ENCODE peak calls at places on chromosome 22, in nine cellular contexts. U is AG09309, A is brain microvascular endothelial cell, B is fibroblast of the aortic adventitia, N is A549, T is IMR-90, O is AG10803, W is thoracic aorta, D is GM23338. H is an unnamed sample.

GRCh38 chr22:29503811-29504372 is 23.9 kb downstream of the NEFH start:
- DNase-seq in O (peak), U (peak), B (peak), N (peak), D (no peak), W (no peak), A (peak), T (peak), H (peak)

GRCh38 chr22:22955276-22955798 is 67.7 kb downstream of the IGLL5 start:
- DNase-seq in N (no peak), O (no peak), U (no peak), B (no peak), A (no peak), T (no peak), W (no peak), D (no peak), H (no peak)

GRCh38 chr22:19527321-19527721 is 3.1 kb upstream of the CLDN5 start:
- DNase-seq in B (no peak), T (no peak), U (no peak), W (no peak), D (no peak), N (no peak), A (no peak), O (no peak), H (no peak)

GRCh38 chr22:46604306-46604690 is 15.9 kb upstream of the GRAMD4 start:
- DNase-seq in W (no peak), D (no peak), U (no peak), N (no peak), A (peak), T (peak), O (peak), B (no peak), H (no peak)

GRCh38 chr22:47325249-47325648 is 562.8 kb downstream of the TBC1D22A start:
- DNase-seq in W (no peak), O (no peak), B (no peak), D (no peak), U (no peak), T (no peak), N (no peak), A (no peak), H (no peak)

GRCh38 chr22:47166446-47167016 is 404.1 kb downstream of the TBC1D22A start:
- DNase-seq in W (no peak), T (no peak), A (no peak), O (no peak), U (no peak), B (no peak), D (no peak), N (no peak), H (no peak)

GRCh38 chr22:11628651-11629511 is 3899.1 kb upstream of the OR11H1 start:
- DNase-seq in T (no peak), D (no peak), W (no peak), B (no peak), O (no peak), U (no peak), A (no peak), N (no peak), H (no peak)

GRCh38 chr22:46539169-46539568 is 1.7 kb upstream of the CELSR1 start:
- DNase-seq in B (no peak), O (no peak), A (no peak), W (no peak), T (no peak), N (no peak), U (no peak), D (no peak), H (no peak)

GRCh38 chr22:50341977-50342650 is 1.0 kb upstream of the PPP6R2 start:
- DNase-seq in A (peak), W (peak), T (peak), B (peak), D (peak), N (peak), O (peak), U (no peak), H (peak)

GRCh38 chr22:50325444-50326224 is 1.2 kb downstream of the DENND6B start:
- DNase-seq in N (no peak), U (no peak), D (no peak), A (no peak), W (no peak), T (no peak), B (no peak), O (no peak), H (no peak)

GRCh38 chr22:45997077-45997774 is 20.3 kb upstream of the WNT7B start:
- DNase-seq in N (no peak), B (peak), T (peak), A (peak), O (peak), U (peak), D (peak), W (no peak), H (peak)

GRCh38 chr22:22855617-22856308 is 31.9 kb upstream of the IGLL5 start:
- DNase-seq in W (no peak), U (no peak), N (no peak), T (no peak), B (no peak), D (peak), A (no peak), O (no peak), H (no peak)

GRCh38 chr22:42820075-42820763 is 36.9 kb downstream of the ARFGAP3 start:
- DNase-seq in U (peak), D (peak), A (peak), B (peak), W (no peak), O (peak), N (no peak), T (peak), H (peak)

GRCh38 chr22:30755760-30756124 is 61.1 kb downstream of the OSBP2 start:
- DNase-seq in W (no peak), A (no peak), D (no peak), U (no peak), O (no peak), T (no peak), N (no peak), B (no peak), H (no peak)

GRCh38 chr22:30753701-30754100 is 59.0 kb downstream of the OSBP2 start:
- DNase-seq in T (no peak), W (no peak), O (peak), A (no peak), B (no peak), D (no peak), U (no peak), N (no peak), H (no peak)

GRCh38 chr22:30754521-30754920 is 59.8 kb downstream of the OSBP2 start:
- DNase-seq in W (no peak), D (no peak), T (no peak), U (no peak), O (no peak), A (no peak), B (no peak), N (no peak), H (no peak)

GRCh38 chr22:30752771-30753170 is 58.1 kb downstream of the OSBP2 start:
- DNase-seq in B (no peak), A (no peak), U (no peak), W (no peak), D (no peak), O (peak), T (no peak), N (no peak), H (no peak)

DNA sequence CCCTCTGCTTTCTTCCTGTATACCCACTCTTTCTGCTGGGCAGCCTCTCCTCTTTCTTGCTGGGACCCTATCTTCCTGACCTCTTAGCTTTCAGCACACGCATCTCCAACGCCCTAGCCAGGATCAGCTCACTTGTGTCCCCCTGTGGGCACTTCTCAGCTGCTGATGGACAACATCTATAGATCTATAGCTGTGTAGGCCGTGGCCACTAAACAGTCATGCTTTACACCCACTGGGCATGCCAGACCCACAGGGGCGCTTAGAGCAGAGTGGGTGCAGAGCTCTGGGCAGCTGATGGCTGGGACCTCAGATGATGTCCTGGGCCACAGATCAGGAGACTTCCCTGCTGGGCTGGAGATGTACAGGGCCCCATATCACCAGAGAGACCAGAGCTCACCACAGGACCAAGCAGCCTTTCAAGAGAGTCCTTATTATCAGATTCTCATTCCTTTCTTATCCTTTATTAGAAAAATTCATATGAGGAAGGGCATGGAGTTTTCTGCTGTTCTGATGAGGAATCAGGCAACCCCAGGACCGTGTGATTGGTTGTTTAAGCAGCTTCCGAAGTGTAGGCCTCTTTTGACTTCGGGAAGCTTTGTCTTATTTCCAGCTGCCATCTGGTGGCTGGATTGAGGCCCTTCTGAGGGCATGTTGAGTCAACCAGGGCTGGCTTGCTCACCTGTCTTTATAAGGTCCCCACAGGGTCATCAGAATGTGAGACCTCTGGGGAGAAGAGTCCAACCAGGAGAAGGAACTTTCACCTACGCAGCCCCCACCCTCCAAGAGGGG is 60.5 kb downstream of the OSBP2 start:
- DNase-seq in O (peak), N (peak), W (no peak), D (peak), U (peak), A (peak), B (peak), T (peak), H (peak)
- TF ChIP-seq CTCF in O (peak), N (peak), W (peak), D (peak), U (peak), A (peak), B (peak), T (peak), H (peak)

GRCh38 chr22:28497188-28497587 is 182.5 kb downstream of the TTC28 start:
- DNase-seq in B (no peak), N (no peak), U (no peak), D (no peak), O (peak), W (no peak), A (no peak), T (peak), H (no peak)
- TF ChIP-seq CTCF in B (no peak), N (no peak), U (no peak), D (no peak), O (no peak), W (no peak), A (no peak), T (no peak), H (no peak)

GRCh38 chr22:18119409-18120110 is 9.0 kb downstream of the TUBA8 start:
- DNase-seq in O (no peak), D (no peak), T (no peak), N (no peak), B (no peak), W (no peak), U (no peak), A (no peak), H (no peak)

GRCh38 chr22:18118345-18118915 is 7.8 kb downstream of the TUBA8 start:
- DNase-seq in U (no peak), N (no peak), T (no peak), A (no peak), D (no peak), B (no peak), W (no peak), O (no peak), H (no peak)

GRCh38 chr22:18120941-18121340 is 10.3 kb downstream of the TUBA8 start:
- DNase-seq in T (no peak), U (no peak), B (no peak), W (no peak), A (no peak), D (no peak), N (no peak), O (no peak), H (no peak)

GRCh38 chr22:18122254-18122554 is 11.6 kb downstream of the TUBA8 start:
- DNase-seq in U (no peak), B (no peak), A (no peak), N (no peak), T (no peak), D (no peak), O (no peak), W (no peak), H (no peak)

DNA sequence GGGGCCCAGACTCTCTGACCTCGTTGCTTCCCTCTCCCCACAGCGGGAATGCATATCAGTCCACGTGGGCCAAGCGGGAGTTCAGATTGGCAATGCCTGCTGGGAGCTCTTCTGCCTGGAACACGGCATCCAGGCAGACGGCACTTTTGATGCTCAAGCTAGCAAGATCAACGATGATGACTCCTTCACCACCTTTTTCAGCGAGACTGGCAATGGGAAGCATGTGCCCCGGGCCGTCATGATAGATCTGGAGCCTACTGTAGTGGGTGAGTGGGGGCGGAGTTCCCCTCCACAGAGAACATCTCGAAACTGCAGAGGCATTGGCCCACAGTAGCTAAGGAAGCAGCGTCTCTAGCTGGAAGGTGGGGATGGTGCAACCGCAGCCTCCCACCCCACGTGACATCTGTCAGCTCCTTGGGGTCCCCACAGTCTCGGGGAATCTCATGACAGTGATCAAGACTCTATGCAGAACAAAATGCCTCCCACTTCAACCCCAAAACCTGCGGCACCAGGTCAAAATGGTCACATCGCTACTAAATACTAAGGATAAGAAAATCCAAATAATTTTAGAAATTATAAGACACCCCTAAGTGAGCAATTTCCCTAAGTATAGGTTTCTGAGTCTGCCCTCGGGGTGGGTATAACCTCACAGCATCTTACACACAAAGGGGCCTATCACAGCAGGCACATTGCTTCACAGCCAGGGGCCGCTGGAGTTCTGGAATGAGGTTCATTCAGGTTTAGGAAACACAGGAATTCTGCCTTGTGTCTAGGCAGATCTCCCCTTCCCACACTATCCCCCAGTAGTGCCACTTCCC is 11.0 kb downstream of the TUBA8 start:
- DNase-seq in T (no peak), B (no peak), A (no peak), D (peak), W (no peak), O (no peak), U (no peak), N (no peak), H (no peak)
- TF ChIP-seq CTCF in T (no peak), B (no peak), A (peak), D (peak), W (no peak), O (no peak), U (peak), N (no peak), H (no peak)

DNA sequence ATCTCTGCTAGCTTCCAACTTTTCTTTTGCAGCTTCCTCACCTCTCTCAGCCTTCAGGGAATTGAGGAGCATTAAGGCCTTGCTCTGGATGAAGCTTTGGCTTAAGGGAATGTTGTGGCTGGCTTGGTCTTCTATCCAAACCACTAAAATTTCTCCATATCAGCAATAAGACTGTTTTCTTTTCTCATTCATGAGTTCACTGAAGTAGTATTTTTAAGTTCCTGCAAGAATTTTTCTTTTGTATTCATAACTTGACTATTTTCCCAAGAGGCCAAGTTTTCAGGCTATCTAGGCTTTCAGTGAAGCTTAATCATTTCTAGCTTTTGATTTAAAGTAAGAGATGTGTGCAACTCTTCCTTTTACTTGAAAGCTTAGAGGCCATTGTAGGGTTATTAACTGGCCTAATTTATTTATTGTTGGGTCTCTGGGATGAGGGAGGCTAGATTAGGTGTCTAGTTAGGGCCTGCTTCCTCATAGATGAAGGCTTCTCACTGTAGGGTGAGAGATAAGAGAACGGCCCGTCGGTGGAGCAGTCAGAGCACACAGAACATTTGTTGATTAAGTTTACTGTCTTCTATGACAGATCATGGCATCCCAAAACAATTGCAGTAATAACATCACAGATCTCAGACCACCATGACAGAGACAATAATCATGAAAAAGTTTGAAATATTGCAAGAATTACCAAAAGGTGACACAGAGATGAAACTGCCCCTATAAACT is 33.2 kb downstream of the CSF2RB start:
- DNase-seq in W (no peak), U (no peak), N (no peak), D (no peak), B (peak), O (peak), T (no peak), A (no peak), H (no peak)
- TF ChIP-seq CTCF in W (no peak), U (no peak), N (no peak), D (peak), B (no peak), O (peak), T (no peak), A (peak), H (no peak)

GRCh38 chr22:39546064-39546365 is 13.5 kb upstream of the RPS19BP1 start:
- DNase-seq in W (no peak), O (no peak), B (no peak), A (no peak), U (no peak), D (no peak), T (no peak), N (no peak), H (no peak)

GRCh38 chr22:39545310-39546063 is 12.9 kb upstream of the RPS19BP1 start:
- DNase-seq in O (no peak), N (no peak), A (no peak), D (peak), B (peak), U (no peak), T (no peak), W (no peak), H (peak)

GRCh38 chr22:39547587-39547947 is 15.0 kb upstream of the RPS19BP1 start:
- DNase-seq in U (no peak), D (no peak), T (no peak), A (no peak), W (no peak), O (no peak), B (no peak), N (no peak), H (no peak)

GRCh38 chr22:39546889-39547586 is 14.5 kb upstream of the RPS19BP1 start:
- DNase-seq in N (no peak), O (no peak), B (peak), T (peak), D (no peak), U (no peak), W (no peak), A (peak), H (peak)

GRCh38 chr22:39543095-39543494 is 10.5 kb upstream of the RPS19BP1 start:
- DNase-seq in U (no peak), N (peak), O (no peak), B (no peak), D (peak), W (no peak), A (no peak), T (peak), H (no peak)
- TF ChIP-seq CTCF in U (peak), N (peak), O (peak), B (peak), D (peak), W (no peak), A (peak), T (peak), H (peak)

DNA sequence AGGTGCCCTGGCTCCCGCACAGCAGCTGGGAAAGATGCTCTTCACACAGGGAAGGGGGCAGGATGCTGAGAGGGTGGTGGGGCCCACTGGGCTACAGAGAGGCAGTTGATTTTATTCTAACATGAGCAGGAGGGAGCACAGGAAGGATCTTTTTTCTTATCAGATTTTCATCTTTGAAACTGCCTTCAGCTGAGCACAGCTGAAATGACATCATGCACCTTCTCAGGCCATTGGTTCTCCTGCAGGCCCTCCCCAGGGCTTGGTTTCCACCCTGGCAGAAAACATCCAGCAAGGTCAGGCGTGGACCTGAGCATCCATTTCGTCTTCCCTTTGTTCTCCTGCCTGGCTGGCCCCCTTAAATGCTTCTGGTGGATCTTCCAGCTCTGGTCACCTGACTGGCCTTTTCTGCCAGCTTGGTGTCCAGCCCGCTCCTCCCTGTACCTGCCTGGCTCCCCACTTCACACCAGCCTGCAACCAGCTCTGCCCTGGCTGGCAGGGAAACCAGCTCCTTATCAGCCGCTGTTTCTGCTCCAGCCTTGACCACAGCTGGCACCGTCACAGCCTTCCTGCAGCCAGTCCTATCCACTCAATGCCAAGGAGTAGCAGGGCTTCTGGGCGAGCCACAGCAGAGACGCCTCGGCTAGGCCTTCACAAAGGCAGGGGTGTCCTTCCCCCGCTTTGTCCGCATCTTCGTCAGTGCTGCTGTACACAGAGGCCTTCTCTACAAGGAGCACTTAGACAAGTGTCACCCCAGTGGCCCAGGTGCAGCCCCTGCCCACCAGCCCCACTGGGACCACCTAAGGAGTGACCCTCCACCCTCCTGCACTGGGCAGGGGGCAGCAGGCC is 36.5 kb downstream of the TOM1 start:
- DNase-seq in A (no peak), B (no peak), W (no peak), D (no peak), O (no peak), N (no peak), U (no peak), T (no peak), H (no peak)
- TF ChIP-seq CTCF in A (no peak), B (no peak), W (no peak), D (no peak), O (no peak), N (no peak), U (no peak), T (no peak), H (no peak)

GRCh38 chr22:44445731-44446130 is 52.3 kb downstream of the RTL6 start:
- DNase-seq in N (no peak), O (no peak), T (no peak), A (no peak), B (no peak), U (no peak), W (no peak), D (no peak), H (no peak)

GRCh38 chr22:44445307-44445680 is 52.7 kb downstream of the RTL6 start:
- DNase-seq in O (no peak), B (no peak), U (no peak), A (no peak), T (no peak), D (no peak), N (no peak), W (no peak), H (no peak)

GRCh38 chr22:44443641-44444235 is 54.3 kb downstream of the RTL6 start:
- DNase-seq in A (no peak), O (no peak), D (no peak), N (no peak), T (no peak), B (no peak), U (no peak), W (no peak), H (no peak)

GRCh38 chr22:44442856-44443595 is 55.0 kb downstream of the RTL6 start:
- DNase-seq in D (no peak), N (no peak), O (no peak), A (no peak), T (no peak), U (no peak), B (no peak), W (no peak), H (no peak)

GRCh38 chr22:44444341-44445306 is 53.4 kb downstream of the RTL6 start:
- DNase-seq in O (no peak), B (no peak), D (peak), W (no peak), U (no peak), T (no peak), A (no peak), N (no peak), H (no peak)
- TF ChIP-seq CTCF in O (no peak), B (peak), D (peak), W (no peak), U (peak), T (peak), A (peak), N (no peak), H (peak)